ENCODE peak calls at places on chromosomes 1 and 21, in six cellular contexts. P is hepatocyte, I is fibroblast of lung, E is tibial artery, G is heart left ventricle, J is A549. T is an unnamed sample.

GRCh38 chr1:230101556-230101955 is 34.5 kb downstream of the GALNT2 start:
- DNase-seq in P (no peak), I (no peak), E (no peak), G (no peak), J (no peak), T (no peak)

GRCh38 chr1:235069577-235070563 is 58.8 kb downstream of the TOMM20 start:
- DNase-seq in P (peak; percentile 42), I (peak; percentile 97), E (peak; percentile 76), G (peak; percentile 76), J (peak; percentile 93), T (no peak)

GRCh38 chr1:65558215-65558614 is 137.7 kb downstream of the LEPR start:
- DNase-seq in P (no peak), I (peak; percentile 16), E (no peak), G (no peak), J (no peak), T (no peak)

GRCh38 chr1:37794372-37795339 is 1.0 kb downstream of the MANEAL start:
- DNase-seq in P (no peak), I (no peak), E (no peak), G (peak; percentile 23), J (no peak), T (no peak)

GRCh38 chr1:214862421-214862820 is 220.1 kb upstream of the KCNK2 start:
- DNase-seq in P (no peak), I (peak; percentile 56), E (no peak), G (no peak), J (no peak), T (no peak)

GRCh38 chr1:39816431-39817090 is 27.9 kb upstream of the BMP8B start:
- DNase-seq in P (peak; percentile 75), I (peak; percentile 72), E (peak; percentile 71), G (peak; percentile 51), J (peak; percentile 68), T (peak; percentile 5)

GRCh38 chr1:226751214-226751613 is 12.1 kb upstream of the ITPKB start:
- DNase-seq in P (no peak), I (no peak), E (no peak), G (no peak), J (no peak), T (no peak)

GRCh38 chr21:16455526-16455925 is 725.7 kb downstream of the USP25 start:
- DNase-seq in P (no peak), I (peak; percentile 57), E (no peak), G (no peak), J (no peak), T (no peak)

GRCh38 chr1:116760487-116760886 is 6.3 kb downstream of the CD2 start:
- DNase-seq in P (no peak), I (no peak), E (no peak), G (no peak), J (no peak), T (no peak)

GRCh38 chr21:31557421-31557955 is 102.0 kb upstream of the SOD1 start:
- DNase-seq in P (peak; percentile 30), I (no peak), E (no peak), G (no peak), J (no peak), T (no peak)

GRCh38 chr1:55062801-55063561 is 23.6 kb downstream of the PCSK9 start:
- DNase-seq in P (no peak), I (no peak), E (no peak), G (no peak), J (no peak), T (no peak)

GRCh38 chr1:223326776-223327175 is 37.2 kb downstream of the SUSD4 start:
- DNase-seq in P (no peak), I (peak; percentile 47), E (no peak), G (no peak), J (no peak), T (no peak)

GRCh38 chr1:13893456-13893855 is 193.5 kb downstream of the PRDM2 start:
- DNase-seq in P (peak; percentile 25), I (no peak), E (no peak), G (no peak), J (no peak), T (no peak)

GRCh38 chr1:218394416-218394815 is 49.3 kb downstream of the TGFB2 start:
- DNase-seq in P (no peak), I (peak; percentile 40), E (no peak), G (no peak), J (no peak), T (no peak)

GRCh38 chr1:178037510-178038253 is 56.2 kb upstream of the RASAL2 start:
- DNase-seq in P (peak; percentile 92), I (peak; percentile 77), E (peak; percentile 74), G (peak; percentile 94), J (peak; percentile 83), T (no peak)

GRCh38 chr1:163794551-163794950 is 472.8 kb downstream of the NUF2 start:
- DNase-seq in P (no peak), I (no peak), E (no peak), G (no peak), J (no peak), T (no peak)

GRCh38 chr1:1238702-1239178 is 6.7 kb downstream of the B3GALT6 start:
- DNase-seq in P (no peak), I (no peak), E (no peak), G (no peak), J (no peak), T (no peak)

GRCh38 chr1:54794401-54795099 is 6.6 kb downstream of the TTC22 start:
- DNase-seq in P (peak; percentile 89), I (no peak), E (no peak), G (no peak), J (no peak), T (no peak)

GRCh38 chr1:236365999-236366570 is 28.0 kb upstream of the EDARADD start:
- DNase-seq in P (no peak), I (no peak), E (no peak), G (no peak), J (no peak), T (no peak)

GRCh38 chr1:162663086-162663485 is 30.8 kb downstream of the DDR2 start:
- DNase-seq in P (no peak), I (peak; percentile 51), E (no peak), G (no peak), J (no peak), T (no peak)

GRCh38 chr1:232542633-232543032 is 87.3 kb downstream of the SIPA1L2 start:
- DNase-seq in P (no peak), I (no peak), E (no peak), G (no peak), J (no peak), T (no peak)

GRCh38 chr1:211731456-211732275 is 56.2 kb upstream of the NEK2 start:
- DNase-seq in P (no peak), I (no peak), E (no peak), G (no peak), J (no peak), T (no peak)

GRCh38 chr1:230326971-230327891 is 98.9 kb downstream of the PGBD5 start:
- DNase-seq in P (no peak), I (no peak), E (no peak), G (no peak), J (no peak), T (no peak)

GRCh38 chr1:87450615-87451209 is 122.0 kb downstream of the LMO4 start:
- DNase-seq in P (peak; percentile 8), I (no peak), E (no peak), G (no peak), J (peak; percentile 21), T (peak; percentile 9)

GRCh38 chr1:60916926-60917325 is 165.4 kb upstream of the NFIA start:
- DNase-seq in P (no peak), I (no peak), E (no peak), G (no peak), J (no peak), T (no peak)

GRCh38 chr21:14528815-14529214 is 17.3 kb downstream of the SAMSN1 start:
- DNase-seq in P (no peak), I (no peak), E (no peak), G (no peak), J (no peak), T (no peak)

GRCh38 chr1:85321237-85321964 is 45.0 kb upstream of the BCL10 start:
- DNase-seq in P (no peak), I (peak; percentile 83), E (no peak), G (no peak), J (no peak), T (no peak)

GRCh38 chr1:208162903-208163302 is 81.3 kb downstream of the PLXNA2 start:
- DNase-seq in P (no peak), I (no peak), E (no peak), G (no peak), J (no peak), T (no peak)
- H3K4me1 ChIP-seq in P (peaks cover 55% of the 10 kb centered on the region), I (peaks cover 4% of the 10 kb centered on the region), E (peaks cover 63% of the 10 kb centered on the region), G (peaks cover 75% of the 10 kb centered on the region), J (no peaks in the 10 kb centered on the region), T (no peaks in the 10 kb centered on the region)

DNA sequence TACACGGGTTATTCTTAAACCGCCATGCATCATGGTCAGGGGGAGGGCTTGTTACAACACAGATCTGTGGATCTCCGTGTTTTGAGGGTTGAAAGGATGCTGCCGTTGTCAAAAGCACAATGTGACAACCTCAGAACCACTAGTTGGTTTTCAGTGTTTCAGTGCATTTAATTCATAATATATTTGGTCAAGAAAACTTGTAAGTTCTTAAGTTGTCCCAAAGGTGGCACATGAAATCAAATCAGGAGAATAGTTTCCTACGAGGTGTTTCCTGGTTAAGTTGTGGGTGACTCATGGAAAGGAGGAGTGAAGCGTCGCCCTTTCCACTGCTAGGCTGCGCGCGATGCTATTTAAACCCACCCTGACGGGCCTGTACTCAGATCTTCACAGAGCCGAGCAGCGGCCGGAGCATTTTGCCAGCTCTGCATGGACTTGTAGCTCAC is 1531.5 kb upstream of the TPTE start:
- DNase-seq in P (no peak), I (peak; percentile 61), E (no peak), G (no peak), J (peak; percentile 96), T (no peak)
- H3K9me3 ChIP-seq in P (peaks cover 21% of the 10 kb centered on the region), I (peaks cover 9% of the 10 kb centered on the region), E (peaks cover 3% of the 10 kb centered on the region), G (no peaks in the 10 kb centered on the region), J (no peaks in the 10 kb centered on the region), T (no peaks in the 10 kb centered on the region)

DNA sequence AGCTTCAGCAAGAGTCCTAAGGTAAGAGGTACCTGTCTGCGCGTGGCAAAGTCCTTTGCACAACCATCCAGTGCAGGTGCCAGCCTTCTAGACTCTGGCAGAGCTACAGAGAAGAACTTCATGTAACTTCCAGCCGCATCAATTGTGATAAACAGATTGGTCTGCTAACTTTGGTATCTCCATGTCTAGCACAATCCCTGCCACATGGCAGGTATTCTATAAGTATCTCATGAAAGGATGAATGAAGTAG is 29.8 kb downstream of the CD48 start:
- DNase-seq in P (no peak), I (no peak), E (no peak), G (no peak), J (no peak), T (no peak)
- H3K4me1 ChIP-seq in P (no peaks in the 10 kb centered on the region), I (no peaks in the 10 kb centered on the region), E (no peaks in the 10 kb centered on the region), G (no peaks in the 10 kb centered on the region), J (no peaks in the 10 kb centered on the region), T (peaks cover 54% of the 10 kb centered on the region)

DNA sequence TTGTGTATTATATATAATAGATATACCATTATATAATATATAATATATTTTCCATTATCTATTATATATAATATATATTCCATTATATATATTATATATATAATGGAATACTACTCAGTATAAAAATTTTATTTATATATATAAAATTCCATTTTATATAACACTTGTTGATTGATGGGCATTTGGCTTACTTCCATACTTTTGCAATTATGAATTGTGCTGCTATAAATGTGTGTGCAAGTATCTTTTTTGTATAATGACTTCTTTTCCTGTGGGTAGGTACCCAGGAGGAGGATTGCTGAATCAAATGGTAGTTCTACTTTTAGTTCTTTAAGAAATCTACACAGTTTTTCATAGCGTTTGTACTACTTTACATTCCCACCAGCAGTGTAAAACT is 1211.1 kb downstream of the NCAM2 start:
- DNase-seq in P (no peak), I (no peak), E (no peak), G (no peak), J (no peak), T (no peak)
- H3K9me3 ChIP-seq in P (no peaks in the 10 kb centered on the region), I (no peaks in the 10 kb centered on the region), E (no peaks in the 10 kb centered on the region), G (no peaks in the 10 kb centered on the region), J (no peaks in the 10 kb centered on the region), T (no peaks in the 10 kb centered on the region)